ENCODE peak calls at places on chromosome 13, in six cellular contexts. P is body of pancreas; Q is T follicular helper cell; A is NT2/D1; I is activated T-helper 1 cell treated with anti-CD3 and anti-CD28 coated beads, Interleukin-2, amount 50 U/mL, for 16 hours; Y is GM23338. W is an unnamed sample.

GRCh38 chr13:94009696-94010095 is 469.8 kb downstream of the DCT start:
- DNase-seq in P (no peak), Q (no peak), A (no peak), I (no peak), Y (no peak), W (no peak)

GRCh38 chr13:97328222-97328790 is 105.7 kb upstream of the RAP2A start:
- DNase-seq in P (no peak), Q (no peak), A (peak; percentile 87), I (no peak), Y (peak; percentile 93), W (no peak)

GRCh38 chr13:40254394-40254793 is 412.0 kb downstream of the FOXO1 start:
- DNase-seq in P (no peak), Q (no peak), A (no peak), I (no peak), Y (no peak), W (no peak)

GRCh38 chr13:19159181-19159580 is 22.4 kb downstream of the TUBA3C start:
- DNase-seq in P (no peak), Q (no peak), A (no peak), I (no peak), Y (no peak), W (no peak)

GRCh38 chr13:22427041-22427440 is 753.7 kb upstream of the SGCG start:
- DNase-seq in P (no peak), Q (no peak), A (no peak), I (no peak), Y (no peak), W (no peak)

GRCh38 chr13:91398413-91399188 is at the start of gene GPC5:
- DNase-seq in P (peak; percentile 80), Q (peak; percentile 69), A (peak; percentile 43), I (peak; percentile 77), Y (peak; percentile 76), W (no peak)

GRCh38 chr13:89953581-89953980 is 1393.9 kb upstream of the MIR17HG start:
- DNase-seq in P (no peak), Q (no peak), A (no peak), I (no peak), Y (no peak), W (no peak)

GRCh38 chr13:98435356-98435755 is 141.6 kb downstream of the STK24 start:
- DNase-seq in P (no peak), Q (no peak), A (no peak), I (no peak), Y (no peak), W (no peak)

GRCh38 chr13:45068036-45069001 is 52.0 kb upstream of the GTF2F2 start:
- DNase-seq in P (no peak), Q (no peak), A (no peak), I (no peak), Y (no peak), W (no peak)

GRCh38 chr13:29849731-29850212 is 645 bp downstream of the UBL3 start:
- DNase-seq in P (peak; percentile 79), Q (peak; percentile 9), A (no peak), I (no peak), Y (peak; percentile 60), W (no peak)

GRCh38 chr13:68745517-68745916 is 1362.1 kb upstream of the ATXN8OS start:
- DNase-seq in P (no peak), Q (no peak), A (no peak), I (no peak), Y (no peak), W (no peak)

GRCh38 chr13:38223093-38223492 is 126.6 kb upstream of the UFM1 start:
- DNase-seq in P (no peak), Q (no peak), A (peak; percentile 32), I (no peak), Y (peak; percentile 72), W (no peak)

GRCh38 chr13:96967248-96967745 is 27.0 kb downstream of the OXGR1 start:
- DNase-seq in P (no peak), Q (no peak), A (peak; percentile 27), I (no peak), Y (peak; percentile 72), W (no peak)

GRCh38 chr13:112066624-112067004 is 335 bp upstream of the SOX1 start:
- DNase-seq in P (peak; percentile 44), Q (peak; percentile 55), A (no peak), I (peak; percentile 36), Y (peak; percentile 92), W (no peak)

GRCh38 chr13:102769679-102770078 is 3.9 kb downstream of the TEX30 start:
- DNase-seq in P (no peak), Q (no peak), A (no peak), I (no peak), Y (no peak), W (no peak)

GRCh38 chr13:83798731-83799130 is 83.5 kb downstream of the SLITRK1 start:
- DNase-seq in P (no peak), Q (no peak), A (no peak), I (no peak), Y (no peak), W (no peak)

GRCh38 chr13:25249001-25249543 is 38.2 kb downstream of the MTMR6 start:
- DNase-seq in P (no peak), Q (no peak), A (peak; percentile 22), I (no peak), Y (peak; percentile 68), W (no peak)

GRCh38 chr13:98877466-98877865 is 100.4 kb downstream of the DOCK9 start:
- DNase-seq in P (no peak), Q (no peak), A (no peak), I (no peak), Y (no peak), W (no peak)